ENCODE peak calls at places on chromosomes 12 and 14, in ten cellular contexts. N is iris pigment epithelial cell; L is D341Med; T is GM03348; B is NCI-H345; G is effector CD8-positive, alpha-beta T cell; X is LHCN-M2; V is NAMALWA; J is NCI-H748 treated with DMSO at 0.1 percent for 48 hours; U is sigmoid colon. I is an unnamed sample.

GRCh38 chr14:29536886-29537511 is 390.6 kb downstream of the PRKD1 start:
- DNase-seq in T (peak; percentile 47), N (peak; percentile 25), V (peak; percentile 41), L (no peak), J (peak; percentile 56), G (no peak), B (peak; percentile 17), X (peak; percentile 37), U (no peak), I (no peak)

GRCh38 chr14:70525691-70526090 is 9.1 kb downstream of the ADAM20 start:
- DNase-seq in L (no peak), V (no peak), T (no peak), B (peak; percentile 17), N (no peak), G (no peak), J (no peak), X (peak; percentile 17), U (no peak), I (no peak)

GRCh38 chr12:22658214-22658613 is 33.2 kb downstream of the ETNK1 start:
- DNase-seq in N (peak; percentile 92), G (no peak), V (no peak), B (no peak), J (no peak), X (peak; percentile 75), T (peak; percentile 24), U (no peak), L (no peak), I (no peak)

GRCh38 chr14:103326078-103326477 is 8.0 kb upstream of the EIF5 start:
- DNase-seq in L (no peak), N (no peak), B (no peak), X (no peak), U (no peak), T (no peak), V (no peak), J (no peak), G (no peak), I (no peak)

GRCh38 chr14:23438130-23438893 is 2.9 kb upstream of the MYH7 start:
- DNase-seq in X (peak; percentile 66), B (no peak), L (no peak), V (no peak), N (no peak), U (no peak), G (no peak), J (no peak), T (no peak), I (no peak)

GRCh38 chr12:30197392-30198047 is 413.8 kb upstream of the TMTC1 start:
- DNase-seq in N (peak; percentile 50), L (no peak), J (peak; percentile 1), X (peak; percentile 33), V (no peak), T (no peak), B (no peak), U (no peak), G (no peak), I (no peak)

GRCh38 chr12:105961821-105962671 is 176.7 kb downstream of the NUAK1 start:
- DNase-seq in U (no peak), N (peak; percentile 27), V (no peak), B (no peak), J (no peak), X (no peak), L (no peak), G (no peak), T (peak; percentile 33), I (no peak)

GRCh38 chr12:67651380-67651695 is 2.8 kb downstream of the DYRK2 start:
- DNase-seq in X (peak; percentile 52), N (peak; percentile 39), T (peak; percentile 56), U (no peak), B (peak; percentile 13), V (peak; percentile 59), J (peak; percentile 25), L (no peak), G (no peak), I (no peak)

GRCh38 chr12:131905081-131905639 is 10.7 kb downstream of the ULK1 start:
- DNase-seq in X (no peak), J (no peak), T (no peak), U (no peak), V (no peak), N (no peak), B (no peak), G (no peak), L (no peak), I (no peak)

GRCh38 chr14:98189077-98189476 is 1082.9 kb downstream of the BCL11B start:
- DNase-seq in V (no peak), U (no peak), N (no peak), B (peak; percentile 52), G (no peak), X (no peak), T (no peak), L (no peak), J (no peak), I (no peak)